ENCODE peak calls at places on chromosomes 1 and 21, in nine cellular contexts. F, L, C, O, Y, Z, P, Q and T are unnamed samples.

GRCh38 chr1:204484948-204485347 is 9.7 kb downstream of the PIK3C2B start:
- DNase-seq in P (no peak), O (no peak), F (no peak), Y (no peak), L (no peak), Z (no peak), C (no peak), Q (no peak), T (no peak)

GRCh38 chr1:160167580-160167979 is 16.2 kb downstream of the ATP1A4 start:
- DNase-seq in Y (no peak), Q (no peak), C (no peak), O (no peak), F (no peak), L (no peak), P (peak; percentile 11), Z (no peak), T (no peak)

GRCh38 chr1:31627301-31627929 is 9.9 kb downstream of the HCRTR1 start:
- DNase-seq in Y (peak; percentile 33), F (peak; percentile 31), Z (no peak), P (no peak), O (peak; percentile 89), C (peak; percentile 72), Q (no peak), L (no peak), T (peak; percentile 27)

GRCh38 chr1:3170566-3171453 is 101.8 kb downstream of the PRDM16 start:
- DNase-seq in Q (no peak), L (no peak), O (peak; percentile 85), Y (peak; percentile 72), F (peak; percentile 47), Z (peak; percentile 82), P (no peak), C (peak; percentile 83), T (peak; percentile 48)

GRCh38 chr1:21323091-21323490 is 32.8 kb upstream of the ECE1 start:
- DNase-seq in C (peak; percentile 77), L (peak; percentile 63), Y (no peak), P (no peak), O (no peak), F (no peak), Q (no peak), Z (no peak), T (peak; percentile 58)

GRCh38 chr1:181094813-181095212 is 6.3 kb downstream of the IER5 start:
- DNase-seq in Y (no peak), O (no peak), L (peak; percentile 95), P (peak; percentile 91), Q (no peak), Z (peak; percentile 68), C (peak; percentile 75), F (peak; percentile 83), T (peak; percentile 89)

GRCh38 chr1:118960026-118960561 is 28.0 kb downstream of the TBX15 start:
- DNase-seq in O (no peak), L (no peak), F (no peak), Q (no peak), C (no peak), Z (peak; percentile 53), P (no peak), Y (no peak), T (peak; percentile 76)

GRCh38 chr1:115204529-115204928 is 115.2 kb upstream of the TSPAN2 start:
- DNase-seq in L (no peak), Y (no peak), C (no peak), O (no peak), Z (no peak), F (no peak), Q (no peak), P (no peak), T (no peak)

GRCh38 chr1:245749053-245749452 is 594.3 kb downstream of the KIF26B start:
- DNase-seq in L (no peak), O (no peak), F (no peak), P (no peak), C (no peak), Y (no peak), Z (no peak), Q (no peak), T (no peak)

GRCh38 chr1:17704176-17704575 is 51.0 kb upstream of the ACTL8 start:
- DNase-seq in O (no peak), C (no peak), L (no peak), F (no peak), Q (no peak), P (no peak), Z (no peak), Y (no peak), T (no peak)

GRCh38 chr1:4675454-4676186 is 21.2 kb downstream of the AJAP1 start:
- DNase-seq in P (no peak), Y (no peak), O (no peak), Z (no peak), L (no peak), Q (no peak), F (no peak), C (no peak), T (no peak)

GRCh38 chr1:12636098-12636950 is 7.6 kb upstream of the AADACL4 start:
- DNase-seq in C (peak; percentile 77), O (no peak), L (peak; percentile 77), Z (no peak), F (no peak), Y (no peak), P (peak; percentile 28), Q (no peak), T (peak; percentile 58)

GRCh38 chr1:79380078-79380477 is 373.5 kb upstream of the ADGRL4 start:
- DNase-seq in Z (no peak), L (no peak), Y (no peak), C (no peak), F (no peak), Q (no peak), O (no peak), P (no peak), T (no peak)

GRCh38 chr1:211951856-211952255 is 83.5 kb downstream of the INTS7 start:
- DNase-seq in C (no peak), Y (no peak), F (peak; percentile 11), Q (no peak), Z (peak; percentile 35), L (peak; percentile 79), O (no peak), P (peak; percentile 74), T (peak; percentile 54)

GRCh38 chr21:42929969-42930368 is 4.5 kb upstream of the ERVH48-1 start:
- DNase-seq in Q (no peak), F (no peak), P (no peak), L (no peak), C (no peak), O (no peak), Y (no peak), Z (no peak), T (no peak)

GRCh38 chr1:67642694-67643093 is 42.3 kb upstream of the GADD45A start:
- DNase-seq in F (peak; percentile 30), C (peak; percentile 43), Z (no peak), P (no peak), L (peak; percentile 47), O (no peak), Y (no peak), Q (no peak), T (peak; percentile 19)
- H3K4me3 ChIP-seq in F (no peak overlapping the region), C (no peak overlapping the region), Z (no peak overlapping the region), P (no peak overlapping the region), L (no peak overlapping the region), O (no peak overlapping the region), Y (no peak overlapping the region), Q (no peak overlapping the region), T (no peak overlapping the region)

GRCh38 chr1:182927693-182928433 is 25.1 kb downstream of the SHCBP1L start:
- DNase-seq in O (no peak), C (no peak), Z (no peak), L (no peak), P (no peak), Q (no peak), Y (no peak), F (no peak), T (no peak)

GRCh38 chr1:182925661-182926060 is 27.3 kb downstream of the SHCBP1L start:
- DNase-seq in Q (no peak), L (no peak), P (no peak), O (no peak), Y (no peak), Z (no peak), C (no peak), F (no peak), T (no peak)

GRCh38 chr1:182935716-182936115 is 17.2 kb downstream of the SHCBP1L start:
- DNase-seq in Y (no peak), P (no peak), O (no peak), Q (no peak), F (no peak), L (no peak), Z (no peak), C (no peak), T (no peak)

DNA sequence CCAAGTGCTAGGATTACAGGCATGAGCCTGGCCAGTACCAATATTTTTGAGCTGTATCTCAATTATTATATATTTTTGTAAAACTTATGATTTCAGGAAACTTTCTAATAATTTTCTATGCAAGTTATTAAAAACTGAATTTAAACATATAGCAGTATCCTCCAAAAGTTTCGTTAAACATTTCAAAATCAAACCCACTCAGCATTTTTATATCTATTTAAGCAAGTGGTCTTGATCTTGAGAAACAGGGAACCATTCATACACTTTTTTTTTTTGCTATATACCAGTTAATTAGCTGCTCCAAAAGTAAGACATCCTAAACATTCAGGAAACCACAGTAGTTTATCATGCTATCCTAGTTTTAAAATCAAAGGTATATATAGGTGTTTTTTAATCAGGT is 22.0 kb downstream of the SHCBP1L start:
- DNase-seq in C (no peak), Y (no peak), O (no peak), Q (no peak), L (no peak), F (no peak), P (no peak), Z (no peak), T (no peak)
- TF ChIP-seq CTCF in C (no peak), Y (no peak), O (no peak), Q (no peak), L (no peak), F (no peak), P (no peak), Z (no peak), T (no peak)

GRCh38 chr1:241846862-241847539 is 1.0 kb upstream of the EXO1 start:
- DNase-seq in Z (no peak), Y (no peak), O (no peak), Q (no peak), L (no peak), P (no peak), C (no peak), F (no peak), T (no peak)

GRCh38 chr1:241848680-241849344 is 808 bp downstream of the EXO1 start:
- DNase-seq in C (no peak), Z (no peak), F (no peak), L (no peak), P (no peak), Y (no peak), Q (no peak), O (no peak), T (no peak)

GRCh38 chr1:241847540-241847795 is 536 bp upstream of the EXO1 start:
- DNase-seq in C (no peak), P (no peak), L (no peak), O (no peak), Z (no peak), Y (no peak), Q (no peak), F (no peak), T (no peak)

GRCh38 chr1:241847796-241848668 is at the start of gene EXO1:
- DNase-seq in P (peak; percentile 92), L (peak; percentile 94), O (peak; percentile 93), F (peak; percentile 94), Y (peak; percentile 90), Q (peak; percentile 83), Z (peak; percentile 94), C (peak; percentile 83), T (peak; percentile 95)

GRCh38 chr1:241849345-241849695 is 1.3 kb downstream of the EXO1 start:
- DNase-seq in C (no peak), Q (no peak), F (no peak), P (no peak), Y (no peak), L (no peak), Z (no peak), O (no peak), T (no peak)
- H3K4me3 ChIP-seq in C (no peak overlapping the region), Q (no peak overlapping the region), F (peak overlapping the region; percentile 86), P (peak overlapping the region; percentile 6), Y (no peak overlapping the region), L (peak overlapping the region; percentile 95), Z (no peak overlapping the region), O (no peak overlapping the region), T (peak overlapping the region; percentile 95)

GRCh38 chr1:226610671-226611070 is 62.1 kb downstream of the STUM start:
- DNase-seq in O (no peak), C (no peak), Z (no peak), Y (no peak), P (no peak), F (no peak), L (no peak), Q (no peak), T (no peak)
- TF ChIP-seq CTCF in O (no peak), C (no peak), Z (no peak), Y (no peak), P (no peak), F (no peak), L (no peak), Q (no peak), T (no peak)